ENCODE peak calls at places on chromosome 1, in five cellular contexts. E is transverse colon, C is GM12878, A is suprapubic skin, T is stomach. G is an unnamed sample.

GRCh38 chr1:230509281-230509977 is 83.3 kb upstream of the PGBD5 start:
- DNase-seq in E (no peak), T (no peak), A (no peak), C (peak), G (no peak)

GRCh38 chr1:31782766-31783410 is 18.7 kb upstream of the ADGRB2 start:
- DNase-seq in T (no peak), C (no peak), A (no peak), E (no peak), G (no peak)

GRCh38 chr1:3277623-3278022 is 176.8 kb upstream of the ARHGEF16 start:
- DNase-seq in T (no peak), E (no peak), A (no peak), C (no peak), G (no peak)

GRCh38 chr1:51833700-51834099 is 44.8 kb downstream of the NRDC start:
- DNase-seq in C (no peak), T (no peak), E (no peak), A (no peak), G (no peak)

GRCh38 chr1:245419572-245419971 is 264.8 kb downstream of the KIF26B start:
- DNase-seq in A (no peak), T (no peak), C (no peak), E (no peak), G (no peak)

GRCh38 chr1:48530727-48531351 is 58.8 kb upstream of the SPATA6 start:
- DNase-seq in C (no peak), T (peak), E (peak), A (no peak), G (peak)

GRCh38 chr1:244160455-244161020 is 109.5 kb downstream of the ZBTB18 start:
- DNase-seq in C (no peak), E (no peak), A (no peak), T (no peak), G (no peak)

GRCh38 chr1:218658899-218659298 is 313.8 kb downstream of the TGFB2 start:
- DNase-seq in T (no peak), C (no peak), E (no peak), A (no peak), G (peak)

DNA sequence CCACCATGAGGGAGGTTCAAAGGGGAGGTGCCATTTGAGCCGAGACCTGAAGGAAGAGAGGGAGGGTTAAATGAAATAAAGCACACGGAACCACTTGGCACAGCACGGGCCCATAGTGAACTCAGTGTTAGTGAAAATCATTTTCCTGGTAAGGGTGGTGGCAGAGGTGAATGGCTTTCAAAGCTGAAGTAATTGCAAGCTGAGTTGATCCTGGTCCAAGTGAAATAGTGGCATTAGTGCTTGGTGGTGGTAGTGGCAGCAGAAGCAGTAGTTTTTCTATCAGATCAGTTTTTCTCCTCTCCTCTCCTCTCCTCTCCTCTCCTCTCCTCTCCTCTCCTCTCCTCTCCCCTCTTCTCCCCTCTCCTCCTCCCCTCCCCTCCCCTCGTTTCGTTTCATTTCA is 30.5 kb upstream of the SRSF10 start:
- DNase-seq in T (peak), A (no peak), C (no peak), E (no peak), G (no peak)
- TF ChIP-seq POLR2AphosphoS5 in T (no peak), A (no peak), C (no peak), E (no peak), G (no peak)

GRCh38 chr1:58155418-58156123 is 391.0 kb downstream of the OMA1 start:
- DNase-seq in C (no peak), T (no peak), E (no peak), A (no peak), G (no peak)
- TF ChIP-seq CTCF in C (peak), T (no peak), E (peak), A (no peak), G (no peak)

DNA sequence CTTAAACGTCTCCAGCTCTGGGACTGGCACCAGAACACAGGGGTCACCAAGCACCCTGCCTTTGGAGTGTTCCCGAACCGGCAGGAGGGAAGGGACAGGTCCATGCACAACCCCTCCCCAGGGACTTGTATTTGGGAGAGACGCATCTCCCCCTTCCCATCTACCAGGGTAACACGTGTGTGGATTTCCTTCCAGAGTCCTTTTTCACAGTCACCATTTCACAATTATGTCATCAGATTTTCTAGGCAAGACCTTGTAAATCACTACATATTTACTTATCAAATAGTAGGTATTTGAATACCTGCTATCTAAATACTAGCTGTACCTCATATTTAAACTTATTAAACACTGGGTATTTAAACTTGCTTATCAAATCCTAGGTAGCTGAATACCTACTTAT is 57.4 kb upstream of the AJAP1 start:
- DNase-seq in E (no peak), T (peak), A (no peak), C (no peak), G (no peak)
- TF ChIP-seq POLR2AphosphoS5 in E (no peak), T (no peak), A (no peak), C (no peak), G (no peak)

GRCh38 chr1:91555074-91555730 is 54.6 kb downstream of the CDC7 start:
- DNase-seq in T (no peak), A (no peak), E (no peak), C (no peak), G (peak)
- TF ChIP-seq CTCF in T (no peak), A (no peak), E (no peak), C (no peak), G (no peak)

GRCh38 chr1:39272791-39273071 is 68.2 kb downstream of the MACF1 start:
- DNase-seq in C (no peak), A (no peak), E (no peak), T (no peak), G (no peak)

GRCh38 chr1:39269349-39269748 is 64.9 kb downstream of the MACF1 start:
- DNase-seq in E (no peak), T (no peak), C (no peak), A (no peak), G (no peak)

GRCh38 chr1:39270368-39270767 is 65.9 kb downstream of the MACF1 start:
- DNase-seq in T (no peak), C (no peak), A (no peak), E (no peak), G (no peak)

GRCh38 chr1:39269791-39270342 is 65.4 kb downstream of the MACF1 start:
- DNase-seq in C (peak), T (no peak), E (peak), A (no peak), G (no peak)

GRCh38 chr1:39272027-39272790 is 67.7 kb downstream of the MACF1 start:
- DNase-seq in C (peak), A (no peak), T (no peak), E (peak), G (peak)
- TF ChIP-seq POLR2AphosphoS5 in C (peak), A (no peak), T (no peak), E (no peak), G (no peak)

DNA sequence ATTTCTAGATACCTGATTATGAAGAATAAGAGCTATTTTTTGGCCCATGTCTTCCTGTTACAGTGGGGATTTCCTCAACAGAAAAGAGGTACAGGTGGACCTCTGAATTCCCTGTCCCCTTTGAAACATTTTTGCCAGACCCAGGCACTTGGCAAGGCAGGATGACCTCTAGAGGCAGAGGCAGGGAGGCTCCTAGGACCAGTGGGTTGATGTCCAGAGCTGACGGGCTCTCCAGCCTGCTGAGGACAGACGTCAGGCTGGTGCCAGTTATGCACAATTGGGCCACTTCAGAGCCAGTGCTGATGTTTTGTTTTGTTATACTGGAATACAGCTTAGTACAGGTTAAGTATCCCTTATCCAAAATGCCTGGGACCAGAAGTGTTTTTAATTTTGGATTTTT is 18.5 kb upstream of the A3GALT2 start:
- DNase-seq in C (no peak), T (no peak), A (no peak), E (no peak), G (no peak)
- TF ChIP-seq CTCF in C (no peak), T (no peak), A (no peak), E (no peak), G (peak)

GRCh38 chr1:186745531-186746146 is 65.4 kb upstream of the PTGS2 start:
- DNase-seq in E (no peak), T (no peak), C (no peak), A (no peak), G (no peak)
- TF ChIP-seq POLR2AphosphoS5 in E (no peak), T (no peak), C (no peak), A (no peak), G (no peak)

GRCh38 chr1:204136814-204137213 is 15.0 kb downstream of the ETNK2 start:
- DNase-seq in E (no peak), A (no peak), C (no peak), T (no peak), G (no peak)
- TF ChIP-seq CTCF in E (no peak), A (no peak), C (no peak), T (no peak), G (no peak)

GRCh38 chr1:108817016-108817415 is 39.9 kb downstream of the AKNAD1 start:
- DNase-seq in A (no peak), T (no peak), C (no peak), E (peak), G (no peak)

GRCh38 chr1:108815566-108815965 is 41.3 kb downstream of the AKNAD1 start:
- DNase-seq in C (no peak), A (no peak), T (no peak), E (no peak), G (no peak)

GRCh38 chr1:108814343-108815125 is 42.4 kb downstream of the AKNAD1 start:
- DNase-seq in E (no peak), T (no peak), A (no peak), C (no peak), G (no peak)

GRCh38 chr1:108817811-108818210 is 39.1 kb downstream of the AKNAD1 start:
- DNase-seq in T (no peak), C (no peak), E (no peak), A (no peak), G (no peak)

GRCh38 chr1:108816049-108816882 is 40.6 kb downstream of the AKNAD1 start:
- DNase-seq in A (peak), T (peak), E (peak), C (no peak), G (peak)
- TF ChIP-seq POLR2AphosphoS5 in A (no peak), T (peak), E (peak), C (no peak), G (peak)

GRCh38 chr1:12620142-12620865 is 2.3 kb upstream of the DHRS3 start:
- DNase-seq in T (no peak), C (no peak), A (no peak), E (no peak), G (no peak)

GRCh38 chr1:12622506-12622905 is 4.5 kb upstream of the DHRS3 start:
- DNase-seq in E (no peak), T (peak), A (no peak), C (no peak), G (peak)

GRCh38 chr1:12619396-12620141 is 1.6 kb upstream of the DHRS3 start:
- DNase-seq in E (peak), A (peak), T (peak), C (no peak), G (peak)

GRCh38 chr1:12620931-12621330 is 2.9 kb upstream of the DHRS3 start:
- DNase-seq in A (no peak), T (no peak), E (no peak), C (no peak), G (no peak)

DNA sequence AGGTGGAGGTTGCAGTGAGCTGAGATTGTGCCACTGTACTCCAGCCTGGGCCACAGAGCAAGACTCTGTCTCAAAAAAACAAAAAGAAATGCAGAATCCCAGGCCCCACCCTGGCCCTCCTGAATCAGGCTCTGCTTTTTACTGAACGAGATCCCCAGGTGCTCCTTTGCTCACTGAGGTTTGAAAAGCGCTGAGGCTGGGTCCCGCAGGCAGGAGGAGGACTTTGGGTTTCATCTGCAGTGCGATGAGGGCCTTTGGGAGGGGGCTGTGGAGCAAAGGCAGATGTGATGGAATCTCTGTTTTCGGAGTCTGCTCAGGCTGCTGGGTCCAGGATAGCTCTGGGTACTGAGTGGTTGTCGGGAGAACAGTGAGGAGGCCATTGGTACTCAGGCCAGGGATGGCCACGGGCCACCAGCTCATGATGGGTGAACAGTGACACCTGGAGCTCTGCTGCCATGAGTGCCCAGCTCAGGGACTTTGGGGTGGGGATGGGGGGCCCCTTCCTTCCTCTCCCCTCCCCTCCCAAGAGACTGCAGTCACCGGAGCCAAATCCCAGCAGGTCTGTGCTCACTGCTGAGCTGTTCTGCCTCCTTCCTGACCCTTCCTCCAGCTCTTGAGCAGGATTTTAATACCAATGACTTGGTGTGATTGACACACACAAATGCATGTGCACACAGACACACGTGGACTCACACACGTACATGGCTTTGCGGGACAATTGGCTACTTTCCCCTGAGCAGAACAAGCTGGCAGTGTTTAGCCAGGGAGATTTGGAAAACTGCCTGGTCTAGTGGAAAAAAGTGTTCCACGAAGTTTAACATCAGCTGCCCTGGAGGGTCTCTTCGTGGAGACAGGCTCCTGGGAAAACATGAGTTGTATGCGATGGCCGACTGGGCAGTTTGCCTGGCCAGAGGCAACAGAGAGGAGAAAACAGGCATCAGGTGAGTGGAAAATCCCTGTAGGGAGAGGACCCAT is 3.6 kb upstream of the DHRS3 start:
- DNase-seq in A (no peak), E (no peak), T (peak), C (no peak), G (peak)
- TF ChIP-seq CTCF in A (no peak), E (no peak), T (no peak), C (no peak), G (no peak)